ENCODE peak calls at places on chromosomes 5 and 9, in four cellular contexts. One of them, this sample, is unnamed.

GRCh38 chr5:151151793-151152192 is 5.8 kb downstream of the ANXA6 start:
- DNase-seq in astrocyte of the cerebellum: no peak
- DNase-seq in GM04504: no peak
- DNase-seq in tibial artery: peak
- DNase-seq in this sample: no peak

GRCh38 chr9:30967484-30967883 is 1417.0 kb upstream of the ACO1 start:
- DNase-seq in tibial artery: no peak
- DNase-seq in astrocyte of the cerebellum: no peak
- DNase-seq in GM04504: no peak
- DNase-seq in this sample: no peak

GRCh38 chr5:147481857-147482256 is 28.0 kb downstream of the DPYSL3 start:
- DNase-seq in GM04504: no peak
- DNase-seq in tibial artery: no peak
- DNase-seq in astrocyte of the cerebellum: no peak
- DNase-seq in this sample: no peak

GRCh38 chr5:10607023-10607665 is 43.3 kb downstream of the ANKRD33B start:
- DNase-seq in GM04504: no peak
- DNase-seq in tibial artery: no peak
- DNase-seq in astrocyte of the cerebellum: no peak
- DNase-seq in this sample: no peak

GRCh38 chr5:134541736-134542376 is 16.4 kb downstream of the JADE2 start:
- DNase-seq in tibial artery: no peak
- DNase-seq in astrocyte of the cerebellum: peak
- DNase-seq in GM04504: no peak
- DNase-seq in this sample: no peak

GRCh38 chr5:96297867-96298266 is 135.2 kb downstream of the PCSK1 start:
- DNase-seq in astrocyte of the cerebellum: peak
- DNase-seq in GM04504: peak
- DNase-seq in tibial artery: peak
- DNase-seq in this sample: no peak

GRCh38 chr5:111251941-111252340 is 27.8 kb downstream of the CAMK4 start:
- DNase-seq in tibial artery: no peak
- DNase-seq in GM04504: no peak
- DNase-seq in astrocyte of the cerebellum: no peak
- DNase-seq in this sample: no peak

GRCh38 chr9:36166150-36166927 is 2.8 kb upstream of the CCIN start:
- DNase-seq in astrocyte of the cerebellum: peak
- DNase-seq in GM04504: peak
- DNase-seq in tibial artery: peak
- DNase-seq in this sample: peak

GRCh38 chr9:4167040-4167671 is 132.7 kb downstream of the GLIS3 start:
- DNase-seq in tibial artery: no peak
- DNase-seq in astrocyte of the cerebellum: no peak
- DNase-seq in GM04504: no peak
- DNase-seq in this sample: no peak

GRCh38 chr9:129854588-129855110 is 19.4 kb downstream of the USP20 start:
- DNase-seq in tibial artery: no peak
- DNase-seq in astrocyte of the cerebellum: no peak
- DNase-seq in GM04504: no peak
- DNase-seq in this sample: no peak

GRCh38 chr5:45105491-45105994 is 296.8 kb downstream of the MRPS30 start:
- DNase-seq in tibial artery: no peak
- DNase-seq in GM04504: no peak
- DNase-seq in astrocyte of the cerebellum: no peak
- DNase-seq in this sample: no peak

GRCh38 chr5:95871407-95871806 is 48.9 kb upstream of the GLRX start:
- DNase-seq in GM04504: no peak
- DNase-seq in astrocyte of the cerebellum: no peak
- DNase-seq in tibial artery: no peak
- DNase-seq in this sample: no peak

GRCh38 chr5:150017606-150018005 is 17.1 kb downstream of the HMGXB3 start:
- DNase-seq in tibial artery: no peak
- DNase-seq in GM04504: no peak
- DNase-seq in astrocyte of the cerebellum: no peak
- DNase-seq in this sample: no peak

GRCh38 chr9:21542780-21543179 is 60.7 kb upstream of the IFNE start:
- DNase-seq in astrocyte of the cerebellum: no peak
- DNase-seq in GM04504: no peak
- DNase-seq in tibial artery: no peak
- DNase-seq in this sample: no peak

GRCh38 chr9:90433398-90433890 is 209.2 kb downstream of the DIRAS2 start:
- DNase-seq in tibial artery: no peak
- DNase-seq in astrocyte of the cerebellum: peak
- DNase-seq in GM04504: no peak
- DNase-seq in this sample: no peak

GRCh38 chr5:56170557-56170956 is 62.6 kb downstream of the ANKRD55 start:
- DNase-seq in GM04504: no peak
- DNase-seq in astrocyte of the cerebellum: peak
- DNase-seq in tibial artery: peak
- DNase-seq in this sample: no peak

GRCh38 chr5:102623295-102623694 is 124.5 kb upstream of the SLCO6A1 start:
- DNase-seq in GM04504: no peak
- DNase-seq in astrocyte of the cerebellum: no peak
- DNase-seq in tibial artery: no peak
- DNase-seq in this sample: no peak

GRCh38 chr5:179262126-179262920 is 82.9 kb downstream of the ADAMTS2 start:
- DNase-seq in tibial artery: no peak
- DNase-seq in astrocyte of the cerebellum: no peak
- DNase-seq in GM04504: no peak
- DNase-seq in this sample: no peak

GRCh38 chr5:171270136-171270535 is 38.9 kb upstream of the TLX3 start:
- DNase-seq in astrocyte of the cerebellum: no peak
- DNase-seq in GM04504: no peak
- DNase-seq in tibial artery: no peak
- DNase-seq in this sample: no peak

GRCh38 chr5:140317859-140318258 is 15.0 kb upstream of the PFDN1 start:
- DNase-seq in astrocyte of the cerebellum: no peak
- DNase-seq in tibial artery: no peak
- DNase-seq in GM04504: no peak
- DNase-seq in this sample: no peak

GRCh38 chr5:168109441-168109840 is 182.0 kb upstream of the WWC1 start:
- DNase-seq in tibial artery: no peak
- DNase-seq in GM04504: no peak
- DNase-seq in astrocyte of the cerebellum: no peak
- DNase-seq in this sample: no peak

GRCh38 chr9:87515086-87515485 is 17.4 kb downstream of the DAPK1 start:
- DNase-seq in tibial artery: no peak
- DNase-seq in GM04504: no peak
- DNase-seq in astrocyte of the cerebellum: no peak
- DNase-seq in this sample: no peak

GRCh38 chr5:104412649-104413240 is 850.2 kb upstream of the NUDT12 start:
- DNase-seq in GM04504: peak
- DNase-seq in astrocyte of the cerebellum: peak
- DNase-seq in tibial artery: no peak
- DNase-seq in this sample: no peak

GRCh38 chr5:58871648-58872242 is 288.9 kb downstream of the RAB3C start:
- DNase-seq in tibial artery: no peak
- DNase-seq in astrocyte of the cerebellum: peak
- DNase-seq in GM04504: peak
- DNase-seq in this sample: no peak

GRCh38 chr5:82748688-82749091 is 328.5 kb downstream of the TMEM167A start:
- DNase-seq in GM04504: no peak
- DNase-seq in astrocyte of the cerebellum: no peak
- DNase-seq in tibial artery: no peak
- DNase-seq in this sample: no peak

GRCh38 chr5:139982157-139982974 is 60.7 kb downstream of the NRG2 start:
- DNase-seq in tibial artery: no peak
- DNase-seq in GM04504: no peak
- DNase-seq in astrocyte of the cerebellum: no peak
- DNase-seq in this sample: no peak

This sample was measured in gastrocnemius medialis.